ENCODE peak calls at places on chromosomes 13 and 19, in six cellular contexts. X is osteocyte, I is HCT116, Z is psoas muscle, C is PC-3, D is fibroblast of pulmonary artery. S is an unnamed sample.

GRCh38 chr19:57068921-57069697 is 50.7 kb upstream of the USP29 start:
- DNase-seq in C (peak), X (no peak), Z (no peak), I (no peak), D (no peak), S (no peak)

GRCh38 chr19:4800591-4801081 is 9.1 kb downstream of the FEM1A start:
- DNase-seq in D (no peak), Z (peak), I (no peak), C (peak), X (no peak), S (no peak)

GRCh38 chr19:58557253-58558065 is 952 bp downstream of the UBE2M start:
- DNase-seq in X (no peak), D (no peak), Z (no peak), I (no peak), C (no peak), S (no peak)

GRCh38 chr19:40601061-40601973 is at the start of gene LTBP4:
- DNase-seq in Z (peak), D (no peak), I (no peak), X (no peak), C (no peak), S (no peak)

GRCh38 chr19:15283141-15283885 is 49.0 kb downstream of the BRD4 start:
- DNase-seq in X (no peak), Z (peak), C (peak), D (peak), I (no peak), S (peak)

GRCh38 chr13:44686478-44687071 is 110.4 kb upstream of the TSC22D1 start:
- DNase-seq in D (no peak), Z (no peak), I (no peak), C (no peak), X (no peak), S (no peak)

GRCh38 chr13:41648314-41648935 is 191.1 kb downstream of the RGCC start:
- DNase-seq in C (peak), I (peak), X (no peak), Z (no peak), D (peak), S (peak)

GRCh38 chr19:2270157-2270571 is 11.8 kb downstream of the PEAK3 start:
- DNase-seq in D (no peak), I (no peak), C (no peak), Z (peak), X (no peak), S (peak)

GRCh38 chr19:40609561-40610395 is 8.6 kb downstream of the LTBP4 start:
- DNase-seq in Z (peak), I (peak), X (peak), C (no peak), D (no peak), S (peak)

GRCh38 chr13:36882829-36883390 is 37.1 kb downstream of the SMAD9 start:
- DNase-seq in D (no peak), C (no peak), Z (no peak), X (no peak), I (no peak), S (no peak)

GRCh38 chr13:51793570-51794273 is 10.2 kb downstream of the DHRS12 start:
- DNase-seq in I (peak), C (peak), Z (no peak), X (no peak), D (peak), S (peak)

GRCh38 chr13:93727301-93728141 is 500.9 kb downstream of the GPC6 start:
- DNase-seq in I (no peak), Z (no peak), C (peak), D (peak), X (no peak), S (peak)

GRCh38 chr13:48533986-48534600 is 1.2 kb upstream of the RCBTB2 start:
- DNase-seq in X (no peak), Z (no peak), I (no peak), D (no peak), C (no peak), S (no peak)

GRCh38 chr19:16737909-16738308 is 18.3 kb downstream of the NWD1 start:
- DNase-seq in X (no peak), C (no peak), I (no peak), Z (no peak), D (peak), S (no peak)

GRCh38 chr19:32570081-32570785 is 10.8 kb upstream of the PDCD5 start:
- DNase-seq in D (peak), Z (peak), X (peak), C (peak), I (peak), S (peak)

GRCh38 chr19:47541507-47541906 is 26.6 kb upstream of the NAPA start:
- DNase-seq in Z (no peak), I (no peak), X (no peak), C (no peak), D (no peak), S (no peak)

GRCh38 chr19:3121396-3121795 is 14.4 kb upstream of the GNA15 start:
- DNase-seq in X (no peak), Z (peak), I (no peak), C (no peak), D (no peak), S (no peak)

GRCh38 chr19:40466219-40467006 is at the start of gene SPTBN4:
- DNase-seq in D (no peak), I (no peak), Z (peak), C (no peak), X (no peak), S (no peak)

GRCh38 chr19:12597594-12597993 is 13.0 kb downstream of the ZNF490 start:
- DNase-seq in C (no peak), X (peak), D (no peak), I (no peak), Z (no peak), S (no peak)

GRCh38 chr19:49151339-49152217 is 3.6 kb downstream of the HRC start:
- DNase-seq in I (peak), X (no peak), D (peak), Z (peak), C (peak), S (no peak)

GRCh38 chr13:79837741-79838450 is 356.9 kb downstream of the NDFIP2 start:
- DNase-seq in X (no peak), I (no peak), C (peak), D (peak), Z (no peak), S (peak)

GRCh38 chr19:53868091-53868891 is 608 bp downstream of the MYADM start:
- DNase-seq in D (peak), C (peak), I (no peak), X (peak), Z (peak), S (peak)

GRCh38 chr19:50481351-50482149 is 4.9 kb upstream of the GARIN5A start:
- DNase-seq in Z (peak), I (no peak), C (no peak), X (no peak), D (no peak), S (no peak)

GRCh38 chr13:29713841-29714240 is 118.4 kb upstream of the SLC7A1 start:
- DNase-seq in I (peak), C (peak), D (peak), X (no peak), Z (no peak), S (no peak)
- TF ChIP-seq CTCF in I (peak), C (peak), D (peak), X (peak), Z (peak), S (peak)

GRCh38 chr13:19817510-19818158 is 34.9 kb upstream of the PSPC1 start:
- DNase-seq in D (no peak), Z (no peak), C (no peak), I (no peak), X (no peak), S (peak)

GRCh38 chr13:19822673-19823072 is 39.9 kb upstream of the PSPC1 start:
- DNase-seq in C (no peak), I (no peak), X (peak), D (no peak), Z (no peak), S (no peak)

GRCh38 chr13:19817106-19817505 is 34.4 kb upstream of the PSPC1 start:
- DNase-seq in I (no peak), D (no peak), Z (no peak), C (no peak), X (no peak), S (no peak)

GRCh38 chr13:19818223-19818842 is 35.6 kb upstream of the PSPC1 start:
- DNase-seq in D (peak), X (no peak), Z (peak), C (peak), I (peak), S (no peak)
- TF ChIP-seq CTCF in D (peak), X (peak), Z (peak), C (peak), I (peak), S (peak)

GRCh38 chr19:861756-862528 is 2.5 kb downstream of the CFD start:
- DNase-seq in C (peak), X (peak), I (peak), Z (peak), D (peak), S (no peak)
- TF ChIP-seq CTCF in C (no peak), X (peak), I (peak), Z (no peak), D (no peak), S (no peak)

GRCh38 chr19:45186509-45187334 is 8.1 kb downstream of the BLOC1S3 start:
- DNase-seq in D (no peak), C (peak), I (no peak), Z (no peak), X (no peak), S (no peak)

GRCh38 chr19:45187421-45188100 is 9.0 kb downstream of the BLOC1S3 start:
- DNase-seq in Z (no peak), C (peak), X (no peak), I (no peak), D (peak), S (no peak)

GRCh38 chr19:45189971-45190370 is 11.4 kb downstream of the BLOC1S3 start:
- DNase-seq in I (no peak), D (no peak), C (no peak), X (no peak), Z (no peak), S (no peak)

GRCh38 chr19:45195764-45196163 is 17.2 kb downstream of the BLOC1S3 start:
- DNase-seq in D (no peak), X (no peak), C (peak), Z (no peak), I (no peak), S (peak)

DNA sequence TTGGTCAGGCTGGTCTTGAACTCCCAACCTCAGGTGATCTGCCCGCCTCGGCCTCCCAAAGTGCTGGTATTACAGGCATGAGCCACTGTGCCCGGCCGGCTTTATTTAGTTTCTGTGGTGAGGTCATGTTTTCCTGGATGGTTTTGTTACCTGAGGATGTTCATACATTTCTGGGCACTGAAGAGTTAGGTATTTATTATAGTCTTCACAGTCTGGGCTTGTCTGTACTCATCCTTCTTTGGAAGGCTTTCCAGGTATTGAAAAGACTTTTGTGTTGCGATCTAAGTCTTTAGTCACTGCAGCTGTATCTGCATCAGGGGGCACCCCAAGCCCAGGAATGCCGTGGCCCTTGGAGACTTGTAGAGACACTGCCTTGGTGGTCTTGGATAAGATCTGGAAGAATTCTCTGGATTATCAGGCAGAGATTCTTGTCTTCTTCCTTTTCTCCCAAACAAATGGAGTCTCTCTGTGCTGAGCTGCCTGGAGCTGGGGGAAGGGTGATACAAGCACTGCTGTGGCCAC is 12.8 kb downstream of the BLOC1S3 start:
- DNase-seq in C (no peak), X (no peak), D (no peak), I (no peak), Z (no peak), S (no peak)
- TF ChIP-seq CTCF in C (no peak), X (no peak), D (no peak), I (no peak), Z (no peak), S (no peak)

GRCh38 chr13:59584101-59584500 is 579.6 kb downstream of the DIAPH3 start:
- DNase-seq in C (no peak), D (no peak), X (no peak), I (no peak), Z (no peak), S (no peak)
- TF ChIP-seq CTCF in C (no peak), D (no peak), X (no peak), I (no peak), Z (no peak), S (no peak)

GRCh38 chr13:30114586-30115256 is 192.6 kb downstream of the KATNAL1 start:
- DNase-seq in D (peak), C (peak), Z (peak), I (peak), X (peak), S (peak)

GRCh38 chr13:30111810-30112209 is 195.5 kb downstream of the KATNAL1 start:
- DNase-seq in Z (no peak), C (no peak), I (no peak), X (no peak), D (no peak), S (no peak)

GRCh38 chr13:30113983-30114491 is 193.3 kb downstream of the KATNAL1 start:
- DNase-seq in I (no peak), C (no peak), X (no peak), D (no peak), Z (no peak), S (peak)

GRCh38 chr13:30113531-30113930 is 193.8 kb downstream of the KATNAL1 start:
- DNase-seq in Z (no peak), D (no peak), X (no peak), I (no peak), C (no peak), S (no peak)

GRCh38 chr13:30112602-30113435 is 194.5 kb downstream of the KATNAL1 start:
- DNase-seq in X (peak), Z (peak), C (peak), I (peak), D (peak), S (peak)
- TF ChIP-seq CTCF in X (peak), Z (peak), C (peak), I (peak), D (no peak), S (peak)

DNA sequence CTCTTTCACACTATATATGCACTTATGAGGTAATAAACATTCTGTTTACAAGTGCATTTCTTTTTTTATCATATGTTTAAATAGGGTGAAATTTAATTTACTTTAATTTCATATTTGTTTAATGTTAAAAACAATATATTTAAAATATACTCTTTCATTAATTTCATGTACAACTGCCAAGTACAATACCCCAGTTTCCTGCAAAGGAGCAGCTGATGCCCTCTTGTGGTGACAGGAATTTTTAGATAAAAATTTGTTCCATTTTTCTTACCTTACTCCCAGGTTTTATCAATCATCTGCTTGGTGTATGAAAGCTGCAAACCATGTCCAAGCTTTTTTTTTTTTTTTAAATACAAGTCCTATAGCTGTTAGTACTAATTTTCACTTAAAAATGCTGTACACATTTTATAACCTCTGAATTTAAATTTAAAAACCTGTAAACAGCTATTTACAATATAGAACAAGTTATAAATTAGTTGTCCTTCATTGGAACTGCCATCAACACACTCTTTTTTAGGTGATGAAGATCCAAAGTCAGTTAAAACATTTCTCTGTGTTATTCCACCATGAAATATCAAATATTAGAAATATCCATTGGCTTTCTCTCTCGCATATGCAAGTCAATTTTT is 4.9 kb downstream of the PCDH20 start:
- DNase-seq in C (peak), X (no peak), I (peak), D (peak), Z (no peak), S (peak)
- TF ChIP-seq CTCF in C (peak), X (peak), I (peak), D (peak), Z (peak), S (peak)

GRCh38 chr19:29571181-29571580 is 34.9 kb upstream of the POP4 start:
- DNase-seq in I (no peak), Z (no peak), X (no peak), D (no peak), C (no peak), S (no peak)
- TF ChIP-seq CTCF in I (no peak), Z (no peak), X (no peak), D (no peak), C (no peak), S (no peak)